ENCODE peak calls at places on chromosomes 12 and 14, in four cellular contexts. One of them, this sample, is unnamed. For H3K4me1, the result is how much of the 10 kb centered on the place peaks cover.

GRCh38 chr12:97745406-97746101 is 282.9 kb downstream of the RMST start:
- DNase-seq in upper lobe of left lung: no peak
- DNase-seq in H1: no peak
- DNase-seq in stomach: no peak
- DNase-seq in this sample: no peak

GRCh38 chr14:22994762-22995275 is 12.5 kb upstream of the AJUBA start:
- DNase-seq in stomach: no peak
- DNase-seq in upper lobe of left lung: no peak
- DNase-seq in H1: no peak
- DNase-seq in this sample: no peak

GRCh38 chr14:76741074-76741473 is 20.2 kb upstream of the VASH1 start:
- DNase-seq in stomach: no peak
- DNase-seq in upper lobe of left lung: no peak
- DNase-seq in H1: no peak
- DNase-seq in this sample: no peak

GRCh38 chr14:104397956-104398355 is 181.6 kb upstream of the C14orf180 start:
- DNase-seq in H1: no peak
- DNase-seq in upper lobe of left lung: no peak
- DNase-seq in stomach: no peak
- DNase-seq in this sample: no peak

GRCh38 chr12:80056845-80057244 is 42.5 kb upstream of the OTOGL start:
- DNase-seq in upper lobe of left lung: no peak
- DNase-seq in stomach: peak
- DNase-seq in H1: no peak
- DNase-seq in this sample: no peak

GRCh38 chr12:32516230-32516629 is 116.9 kb downstream of the FGD4 start:
- DNase-seq in H1: no peak
- DNase-seq in stomach: no peak
- DNase-seq in upper lobe of left lung: no peak
- DNase-seq in this sample: no peak

GRCh38 chr14:44778562-44778961 is 183.2 kb downstream of the KLHL28 start:
- DNase-seq in stomach: no peak
- DNase-seq in upper lobe of left lung: no peak
- DNase-seq in H1: no peak
- DNase-seq in this sample: no peak

GRCh38 chr12:113277511-113277910 is 56.2 kb downstream of the TPCN1 start:
- DNase-seq in upper lobe of left lung: no peak
- DNase-seq in stomach: no peak
- DNase-seq in H1: no peak
- DNase-seq in this sample: peak

GRCh38 chr14:52078093-52078492 is 9.2 kb upstream of the NID2 start:
- DNase-seq in stomach: no peak
- DNase-seq in upper lobe of left lung: no peak
- DNase-seq in H1: no peak
- DNase-seq in this sample: no peak

GRCh38 chr12:127873306-127873705 is 393.7 kb upstream of the TMEM132C start:
- DNase-seq in stomach: no peak
- DNase-seq in H1: no peak
- DNase-seq in upper lobe of left lung: no peak
- DNase-seq in this sample: no peak

GRCh38 chr12:104681012-104681690 is 224.4 kb downstream of the CHST11 start:
- DNase-seq in stomach: no peak
- DNase-seq in H1: no peak
- DNase-seq in upper lobe of left lung: no peak
- DNase-seq in this sample: no peak

GRCh38 chr14:99036594-99037293 is 235.3 kb downstream of the BCL11B start:
- DNase-seq in stomach: peak
- DNase-seq in upper lobe of left lung: no peak
- DNase-seq in H1: no peak
- DNase-seq in this sample: no peak

GRCh38 chr12:102816816-102817434 is 100.1 kb downstream of the PAH start:
- DNase-seq in H1: no peak
- DNase-seq in stomach: no peak
- DNase-seq in upper lobe of left lung: no peak
- DNase-seq in this sample: no peak

GRCh38 chr12:89984846-89985245 is 276.2 kb upstream of the ATP2B1 start:
- DNase-seq in upper lobe of left lung: no peak
- DNase-seq in stomach: no peak
- DNase-seq in H1: no peak
- DNase-seq in this sample: no peak

GRCh38 chr12:124456652-124457152 is 110.7 kb downstream of the NCOR2 start:
- DNase-seq in H1: no peak
- DNase-seq in stomach: no peak
- DNase-seq in upper lobe of left lung: peak
- DNase-seq in this sample: no peak

GRCh38 chr14:68386446-68386845 is 406.4 kb downstream of the ZFP36L1 start:
- DNase-seq in stomach: no peak
- DNase-seq in H1: no peak
- DNase-seq in upper lobe of left lung: no peak
- DNase-seq in this sample: no peak

GRCh38 chr12:50567926-50568325 is 63.1 kb downstream of the DIP2B start:
- DNase-seq in upper lobe of left lung: no peak
- DNase-seq in stomach: no peak
- DNase-seq in H1: no peak
- DNase-seq in this sample: no peak

GRCh38 chr14:79783061-79783460 is 428.2 kb downstream of the DIO2 start:
- DNase-seq in stomach: no peak
- DNase-seq in upper lobe of left lung: no peak
- DNase-seq in H1: no peak
- DNase-seq in this sample: no peak

GRCh38 chr12:1936406-1937320 is 18.2 kb upstream of the CACNA2D4 start:
- DNase-seq in stomach: peak
- DNase-seq in upper lobe of left lung: peak
- DNase-seq in H1: peak
- DNase-seq in this sample: no peak

GRCh38 chr14:101634453-101635237 is 73.3 kb downstream of the DIO3 start:
- DNase-seq in upper lobe of left lung: peak
- DNase-seq in stomach: no peak
- DNase-seq in H1: peak
- DNase-seq in this sample: peak

GRCh38 chr12:10288989-10289388 is 18.7 kb upstream of the KLRD1 start:
- DNase-seq in H1: no peak
- DNase-seq in upper lobe of left lung: no peak
- DNase-seq in stomach: no peak
- DNase-seq in this sample: no peak

GRCh38 chr12:113325938-113326337 is 9.0 kb downstream of the SLC8B1 start:
- DNase-seq in H1: no peak
- DNase-seq in upper lobe of left lung: no peak
- DNase-seq in stomach: no peak
- DNase-seq in this sample: no peak

GRCh38 chr12:122480753-122481152 is 20.0 kb downstream of the ZCCHC8 start:
- DNase-seq in stomach: no peak
- DNase-seq in H1: no peak
- DNase-seq in upper lobe of left lung: no peak
- DNase-seq in this sample: no peak

GRCh38 chr12:5377997-5378596 is 53.8 kb upstream of the NTF3 start:
- DNase-seq in upper lobe of left lung: no peak
- DNase-seq in H1: no peak
- DNase-seq in stomach: no peak
- DNase-seq in this sample: no peak

GRCh38 chr12:124577374-124577773 is 10.0 kb upstream of the NCOR2 start:
- DNase-seq in upper lobe of left lung: no peak
- DNase-seq in H1: no peak
- DNase-seq in stomach: no peak
- DNase-seq in this sample: no peak

GRCh38 chr12:8123124-8123888 is at the start of gene CLEC4A:
- DNase-seq in upper lobe of left lung: no peak
- DNase-seq in H1: no peak
- DNase-seq in stomach: no peak
- DNase-seq in this sample: no peak

GRCh38 chr12:79725987-79726386 is 35.2 kb upstream of the PAWR start:
- DNase-seq in upper lobe of left lung: no peak
- DNase-seq in stomach: no peak
- DNase-seq in H1: no peak
- DNase-seq in this sample: no peak

GRCh38 chr14:103058209-103059055 is 1.1 kb upstream of the CDC42BPB start:
- DNase-seq in H1: no peak
- DNase-seq in upper lobe of left lung: no peak
- DNase-seq in stomach: no peak
- DNase-seq in this sample: no peak

GRCh38 chr14:77107228-77107627 is 9.2 kb downstream of the CIPC start:
- DNase-seq in H1: no peak
- DNase-seq in upper lobe of left lung: no peak
- DNase-seq in stomach: no peak
- DNase-seq in this sample: no peak

GRCh38 chr12:89700191-89700810 is 8.3 kb downstream of the ATP2B1 start:
- DNase-seq in stomach: no peak
- DNase-seq in H1: no peak
- DNase-seq in upper lobe of left lung: no peak
- DNase-seq in this sample: no peak

GRCh38 chr14:76961631-76962302 is 66.7 kb downstream of the IRF2BPL start:
- DNase-seq in H1: peak
- DNase-seq in upper lobe of left lung: peak
- DNase-seq in stomach: peak
- DNase-seq in this sample: peak

GRCh38 chr14:71661441-71661840 is 270.8 kb upstream of the RGS6 start:
- DNase-seq in stomach: no peak
- DNase-seq in H1: no peak
- DNase-seq in upper lobe of left lung: no peak
- DNase-seq in this sample: no peak

GRCh38 chr14:71659165-71659564 is 273.1 kb upstream of the RGS6 start:
- DNase-seq in upper lobe of left lung: no peak
- DNase-seq in stomach: no peak
- DNase-seq in H1: no peak
- DNase-seq in this sample: no peak

GRCh38 chr14:71665157-71665556 is 267.1 kb upstream of the RGS6 start:
- DNase-seq in stomach: no peak
- DNase-seq in upper lobe of left lung: no peak
- DNase-seq in H1: no peak
- DNase-seq in this sample: no peak

GRCh38 chr14:71665781-71666180 is 266.4 kb upstream of the RGS6 start:
- DNase-seq in upper lobe of left lung: no peak
- DNase-seq in stomach: no peak
- DNase-seq in H1: no peak
- DNase-seq in this sample: no peak

GRCh38 chr14:71662291-71662790 is 269.9 kb upstream of the RGS6 start:
- DNase-seq in H1: no peak
- DNase-seq in stomach: no peak
- DNase-seq in upper lobe of left lung: no peak
- DNase-seq in this sample: no peak
- H3K4me1 ChIP-seq in H1: under half
- H3K4me1 ChIP-seq in stomach: under half
- H3K4me1 ChIP-seq in upper lobe of left lung: under half
- H3K4me1 ChIP-seq in this sample: under half

DNA sequence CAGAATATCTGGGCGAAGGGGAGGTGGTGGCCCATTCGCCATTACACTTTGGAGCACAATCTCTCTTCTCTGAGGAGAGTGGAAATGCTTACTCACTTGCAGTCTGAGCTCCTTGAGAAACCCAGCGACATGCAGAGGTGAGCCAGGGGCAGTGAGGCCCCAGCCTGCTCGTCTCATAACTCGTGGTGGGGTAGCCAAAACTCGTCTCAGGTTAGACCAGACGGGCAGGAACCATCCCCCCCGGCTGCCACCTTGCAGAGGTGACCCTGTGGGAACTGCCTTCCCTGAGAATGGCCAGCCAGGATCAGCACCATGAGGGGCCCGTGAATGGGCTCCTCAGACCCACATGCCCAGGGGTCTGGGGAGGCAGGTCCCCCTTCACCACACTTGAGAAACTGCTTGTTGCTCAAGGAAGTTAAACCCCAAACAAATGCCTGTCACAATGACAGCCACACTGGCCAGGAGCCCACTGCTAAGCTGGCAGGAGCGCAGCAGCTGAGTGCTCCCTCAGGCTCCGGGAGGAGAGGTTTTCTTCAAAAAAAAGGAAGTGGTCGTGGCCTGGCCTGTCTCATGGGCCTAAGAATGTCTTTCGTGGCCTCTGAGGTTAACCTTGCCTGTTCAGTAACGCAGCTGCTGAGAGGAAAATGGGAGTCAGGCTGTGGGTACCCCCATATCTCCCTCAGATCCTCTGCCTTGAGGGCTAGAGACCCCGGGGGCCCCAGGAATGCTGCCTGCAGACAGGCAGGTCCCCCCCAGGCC is 9.2 kb upstream of the ALDH2 start:
- DNase-seq in stomach: peak
- DNase-seq in upper lobe of left lung: peak
- DNase-seq in H1: no peak
- DNase-seq in this sample: no peak
- TF ChIP-seq CTCF in stomach: no peak
- TF ChIP-seq CTCF in upper lobe of left lung: no peak
- TF ChIP-seq CTCF in H1: no peak
- TF ChIP-seq CTCF in this sample: no peak

GRCh38 chr14:61545716-61546455 is 149.4 kb upstream of the HIF1A start:
- DNase-seq in upper lobe of left lung: no peak
- DNase-seq in H1: no peak
- DNase-seq in stomach: no peak
- DNase-seq in this sample: no peak
- TF ChIP-seq EP300 in upper lobe of left lung: no peak
- TF ChIP-seq EP300 in H1: no peak
- TF ChIP-seq EP300 in stomach: peak
- TF ChIP-seq EP300 in this sample: no peak

GRCh38 chr12:56916296-56916995 is 17.8 kb downstream of the SDR9C7 start:
- DNase-seq in upper lobe of left lung: no peak
- DNase-seq in stomach: no peak
- DNase-seq in H1: no peak
- DNase-seq in this sample: no peak
- H3K4me1 ChIP-seq in upper lobe of left lung: under half
- H3K4me1 ChIP-seq in stomach: under half
- H3K4me1 ChIP-seq in H1: under half
- H3K4me1 ChIP-seq in this sample: under half

GRCh38 chr12:27840229-27840999 is 60.4 kb upstream of the MANSC4 start:
- DNase-seq in upper lobe of left lung: no peak
- DNase-seq in H1: no peak
- DNase-seq in stomach: no peak
- DNase-seq in this sample: no peak
- TF ChIP-seq CTCF in upper lobe of left lung: peak
- TF ChIP-seq CTCF in H1: no peak
- TF ChIP-seq CTCF in stomach: no peak
- TF ChIP-seq CTCF in this sample: no peak

GRCh38 chr14:91378945-91379932 is 38.4 kb downstream of the CCDC88C start:
- DNase-seq in H1: no peak
- DNase-seq in stomach: no peak
- DNase-seq in upper lobe of left lung: no peak
- DNase-seq in this sample: no peak
- TF ChIP-seq EP300 in H1: no peak
- TF ChIP-seq EP300 in stomach: no peak
- TF ChIP-seq EP300 in upper lobe of left lung: no peak
- TF ChIP-seq EP300 in this sample: no peak

GRCh38 chr12:52009081-52009751 is 2.5 kb downstream of the TAMALIN start:
- DNase-seq in stomach: no peak
- DNase-seq in upper lobe of left lung: no peak
- DNase-seq in H1: no peak
- DNase-seq in this sample: no peak
- H3K4me1 ChIP-seq in stomach: under half
- H3K4me1 ChIP-seq in upper lobe of left lung: under half
- H3K4me1 ChIP-seq in H1: under half
- H3K4me1 ChIP-seq in this sample: half or more

GRCh38 chr14:48075487-48075886 is 400.1 kb upstream of the MDGA2 start:
- DNase-seq in upper lobe of left lung: no peak
- DNase-seq in H1: no peak
- DNase-seq in stomach: no peak
- DNase-seq in this sample: no peak
- TF ChIP-seq CTCF in upper lobe of left lung: no peak
- TF ChIP-seq CTCF in H1: no peak
- TF ChIP-seq CTCF in stomach: no peak
- TF ChIP-seq CTCF in this sample: no peak

GRCh38 chr12:19951664-19952063 is 416.7 kb upstream of the PDE3A start:
- DNase-seq in H1: no peak
- DNase-seq in upper lobe of left lung: no peak
- DNase-seq in stomach: no peak
- DNase-seq in this sample: no peak
- TF ChIP-seq EP300 in H1: no peak
- TF ChIP-seq EP300 in upper lobe of left lung: no peak
- TF ChIP-seq EP300 in stomach: no peak
- TF ChIP-seq EP300 in this sample: no peak

This sample was measured in suprapubic skin.